ENCODE peak calls at places on chromosomes 2 and 18, in eight cellular contexts. O, I, N, B, M, P, S and E are unnamed samples.

GRCh38 chr2:128032092-128032491 is 4.2 kb upstream of the SAP130 start:
- DNase-seq in B (no peak), I (no peak), O (no peak), N (no peak), P (no peak), S (no peak), M (no peak), E (no peak)

GRCh38 chr2:233799087-233799665 is 21.0 kb downstream of the MROH2A start:
- DNase-seq in M (no peak), I (no peak), B (no peak), O (no peak), P (no peak), S (no peak), N (no peak), E (no peak)

GRCh38 chr2:69683170-69683971 is 39.8 kb upstream of the AAK1 start:
- DNase-seq in B (no peak), N (peak; percentile 84), S (no peak), I (peak; percentile 79), P (no peak), O (no peak), M (no peak), E (peak; percentile 85)

GRCh38 chr2:176020400-176020799 is 18.3 kb upstream of the LNPK start:
- DNase-seq in B (no peak), M (no peak), O (no peak), S (no peak), I (no peak), N (no peak), P (no peak), E (no peak)

GRCh38 chr18:36786686-36787085 is 42.1 kb downstream of the TPGS2 start:
- DNase-seq in M (no peak), S (no peak), I (peak; percentile 68), P (no peak), N (peak; percentile 30), O (no peak), B (no peak), E (peak; percentile 43)

GRCh38 chr2:221455214-221455613 is 116.9 kb downstream of the EPHA4 start:
- DNase-seq in B (no peak), N (no peak), I (peak; percentile 16), P (no peak), M (no peak), O (no peak), S (no peak), E (no peak)

GRCh38 chr2:120231974-120232635 is 8.9 kb upstream of the TMEM185B start:
- DNase-seq in P (peak; percentile 95), O (no peak), N (peak; percentile 38), I (peak; percentile 50), M (no peak), B (no peak), S (peak; percentile 85), E (peak; percentile 24)

GRCh38 chr18:25686960-25687520 is 335.1 kb upstream of the ZNF521 start:
- DNase-seq in B (no peak), N (no peak), I (no peak), S (no peak), P (no peak), M (no peak), O (no peak), E (no peak)

GRCh38 chr2:229431331-229431954 is 160.4 kb upstream of the PID1 start:
- DNase-seq in P (peak; percentile 25), N (peak; percentile 45), I (peak; percentile 82), B (no peak), O (no peak), M (no peak), S (no peak), E (peak; percentile 61)